ENCODE peak calls at places on chromosomes 11 and 22, in five cellular contexts. X, D, N, I and E are unnamed samples.

GRCh38 chr11:36750349-36750748 is 152.3 kb upstream of the RAG2 start:
- DNase-seq in X (no peak), D (no peak), N (no peak), I (no peak), E (peak; percentile 59)

GRCh38 chr22:24107668-24108067 is 73.6 kb upstream of the SUSD2 start:
- DNase-seq in X (peak; percentile 93), D (no peak), N (no peak), I (peak; percentile 57), E (no peak)

GRCh38 chr22:42163515-42163914 is 32.9 kb upstream of the CYP2D6 start:
- DNase-seq in X (no peak), D (no peak), N (no peak), I (no peak), E (no peak)

GRCh38 chr11:62399172-62399867 is 19.5 kb upstream of the SCGB1A1 start:
- DNase-seq in X (no peak), D (no peak), N (no peak), I (no peak), E (no peak)

GRCh38 chr11:18368236-18368635 is 26.1 kb upstream of the LDHA start:
- DNase-seq in X (no peak), D (no peak), N (no peak), I (no peak), E (no peak)

GRCh38 chr11:118961189-118961588 is 5.1 kb downstream of the UPK2 start:
- DNase-seq in X (no peak), D (no peak), N (no peak), I (no peak), E (no peak)

GRCh38 chr11:61082931-61083531 is 19.3 kb upstream of the CD5 start:
- DNase-seq in X (no peak), D (no peak), N (no peak), I (no peak), E (no peak)

GRCh38 chr22:47042116-47042825 is 279.8 kb downstream of the TBC1D22A start:
- DNase-seq in X (no peak), D (no peak), N (no peak), I (no peak), E (no peak)

GRCh38 chr11:62419560-62420342 is 918 bp downstream of the SCGB1A1 start:
- DNase-seq in X (no peak), D (no peak), N (no peak), I (no peak), E (no peak)

GRCh38 chr11:66617148-66617814 is 851 bp downstream of the RBM14 start:
- DNase-seq in X (peak; percentile 93), D (no peak), N (peak; percentile 78), I (peak; percentile 92), E (no peak)

GRCh38 chr11:134046681-134047449 is 22.0 kb upstream of the JAM3 start:
- DNase-seq in X (no peak), D (no peak), N (no peak), I (no peak), E (no peak)

GRCh38 chr11:2525166-2525861 is 80.5 kb downstream of the KCNQ1 start:
- DNase-seq in X (peak; percentile 45), D (no peak), N (no peak), I (peak; percentile 41), E (no peak)

GRCh38 chr11:6414874-6415328 is 4.0 kb downstream of the APBB1 start:
- DNase-seq in X (no peak), D (no peak), N (no peak), I (no peak), E (no peak)

GRCh38 chr11:115215694-115216615 is 288.3 kb downstream of the CADM1 start:
- DNase-seq in X (no peak), D (peak; percentile 11), N (no peak), I (no peak), E (peak; percentile 3)

GRCh38 chr11:27319065-27319464 is 44.0 kb downstream of the CCDC34 start:
- DNase-seq in X (no peak), D (no peak), N (no peak), I (no peak), E (no peak)

GRCh38 chr11:5524756-5525155 is 8.3 kb upstream of the UBQLNL start:
- DNase-seq in X (no peak), D (no peak), N (no peak), I (no peak), E (peak; percentile 9)

GRCh38 chr22:41401781-41402648 is 20.3 kb downstream of the TEF start:
- DNase-seq in X (peak; percentile 71), D (peak; percentile 50), N (peak; percentile 36), I (peak; percentile 81), E (peak; percentile 60)

GRCh38 chr11:3920148-3920852 is 64.8 kb downstream of the STIM1 start:
- DNase-seq in X (peak; percentile 55), D (no peak), N (no peak), I (peak; percentile 54), E (peak; percentile 27)

GRCh38 chr11:77724639-77725038 is 87.0 kb upstream of the CLNS1A start:
- DNase-seq in X (no peak), D (no peak), N (no peak), I (no peak), E (no peak)

GRCh38 chr22:17228725-17229126 is 9.5 kb upstream of the ADA2 start:
- DNase-seq in X (peak; percentile 48), D (no peak), N (no peak), I (peak; percentile 68), E (no peak)

GRCh38 chr22:50627452-50627913 is 469 bp downstream of the ARSA start:
- DNase-seq in X (no peak), D (no peak), N (peak; percentile 40), I (no peak), E (no peak)

GRCh38 chr11:65501530-65502273 is 2.9 kb downstream of the MALAT1 start:
- DNase-seq in X (peak; percentile 42), D (peak; percentile 38), N (no peak), I (no peak), E (no peak)

GRCh38 chr22:33051960-33052839 is 6.0 kb downstream of the SYN3 start:
- DNase-seq in X (no peak), D (no peak), N (peak; percentile 39), I (no peak), E (peak; percentile 23)

GRCh38 chr22:33047744-33048143 is 10.4 kb downstream of the SYN3 start:
- DNase-seq in X (no peak), D (no peak), N (no peak), I (no peak), E (no peak)

GRCh38 chr22:33049125-33049729 is 9.0 kb downstream of the SYN3 start:
- DNase-seq in X (peak; percentile 81), D (peak; percentile 88), N (peak; percentile 80), I (peak; percentile 67), E (peak; percentile 80)

GRCh38 chr22:33053323-33053722 is 4.9 kb downstream of the SYN3 start:
- DNase-seq in X (no peak), D (no peak), N (no peak), I (no peak), E (no peak)

DNA sequence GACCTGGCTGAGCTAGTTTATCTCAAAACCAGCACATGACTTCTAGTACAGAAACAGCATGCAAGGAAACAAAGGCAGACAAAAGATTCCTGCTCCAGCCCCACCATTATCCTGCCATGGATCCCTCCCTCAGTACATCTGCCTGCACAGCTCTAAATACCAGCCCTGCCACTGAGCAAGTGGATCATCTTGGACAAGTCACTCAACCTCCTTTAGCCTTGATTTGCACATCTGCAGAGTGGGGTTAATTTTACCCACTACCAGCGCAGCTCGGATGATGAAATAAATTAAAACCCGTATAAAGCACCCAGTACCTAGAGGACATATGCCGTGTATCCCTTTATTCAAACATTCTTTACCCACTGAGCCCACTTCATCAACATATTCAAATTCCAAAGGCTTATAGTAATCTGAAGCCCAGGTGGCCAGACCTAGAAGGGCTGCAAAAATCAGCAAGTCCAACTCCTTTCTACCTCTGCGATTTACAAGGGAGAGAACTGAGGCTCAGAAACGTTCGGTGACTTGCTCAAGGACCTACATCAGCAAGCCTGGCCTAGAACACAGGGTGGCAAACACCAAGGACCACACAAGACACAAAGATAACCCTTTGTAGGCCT is 7.5 kb downstream of the SYN3 start:
- DNase-seq in X (no peak), D (no peak), N (no peak), I (no peak), E (no peak)
- H3K4me1 ChIP-seq in X (no peaks in the 10 kb centered on the region), D (no peaks in the 10 kb centered on the region), N (no peaks in the 10 kb centered on the region), I (no peaks in the 10 kb centered on the region), E (no peaks in the 10 kb centered on the region)

GRCh38 chr22:37805878-37806277 is 1.9 kb upstream of the GCAT start:
- DNase-seq in X (no peak), D (no peak), N (no peak), I (no peak), E (no peak)

GRCh38 chr22:37807410-37808293 is at the start of gene GCAT:
- DNase-seq in X (peak; percentile 97), D (peak; percentile 98), N (peak; percentile 98), I (peak; percentile 96), E (peak; percentile 95)

GRCh38 chr22:37806409-37807338 is 1.1 kb upstream of the GCAT start:
- DNase-seq in X (no peak), D (peak; percentile 50), N (peak; percentile 49), I (peak; percentile 62), E (no peak)

GRCh38 chr22:37809672-37810333 is 2.1 kb downstream of the GCAT start:
- DNase-seq in X (no peak), D (no peak), N (no peak), I (no peak), E (no peak)

DNA sequence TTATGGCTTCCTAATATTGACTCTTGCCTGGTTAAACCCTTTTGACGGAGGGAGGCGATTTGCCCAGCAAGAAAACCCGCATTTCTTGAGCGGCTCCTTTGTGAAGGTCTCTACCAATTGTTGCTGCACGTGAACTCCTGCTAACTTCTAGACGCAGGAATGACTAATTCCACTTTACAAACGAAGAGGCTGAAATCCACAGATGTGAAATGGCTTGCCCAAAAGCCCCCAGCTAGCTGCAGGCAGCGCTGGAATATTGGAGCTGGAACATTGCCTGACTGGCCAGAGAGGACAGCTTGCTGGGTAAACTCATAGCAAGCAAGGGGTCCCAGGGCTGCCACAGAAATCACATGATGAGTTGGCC is 542 bp downstream of the GCAT start:
- DNase-seq in X (no peak), D (no peak), N (no peak), I (no peak), E (peak; percentile 17)
- H3K27me3 ChIP-seq in X (no peaks in the 10 kb centered on the region), D (no peaks in the 10 kb centered on the region), N (no peaks in the 10 kb centered on the region), I (no peaks in the 10 kb centered on the region), E (no peaks in the 10 kb centered on the region)

DNA sequence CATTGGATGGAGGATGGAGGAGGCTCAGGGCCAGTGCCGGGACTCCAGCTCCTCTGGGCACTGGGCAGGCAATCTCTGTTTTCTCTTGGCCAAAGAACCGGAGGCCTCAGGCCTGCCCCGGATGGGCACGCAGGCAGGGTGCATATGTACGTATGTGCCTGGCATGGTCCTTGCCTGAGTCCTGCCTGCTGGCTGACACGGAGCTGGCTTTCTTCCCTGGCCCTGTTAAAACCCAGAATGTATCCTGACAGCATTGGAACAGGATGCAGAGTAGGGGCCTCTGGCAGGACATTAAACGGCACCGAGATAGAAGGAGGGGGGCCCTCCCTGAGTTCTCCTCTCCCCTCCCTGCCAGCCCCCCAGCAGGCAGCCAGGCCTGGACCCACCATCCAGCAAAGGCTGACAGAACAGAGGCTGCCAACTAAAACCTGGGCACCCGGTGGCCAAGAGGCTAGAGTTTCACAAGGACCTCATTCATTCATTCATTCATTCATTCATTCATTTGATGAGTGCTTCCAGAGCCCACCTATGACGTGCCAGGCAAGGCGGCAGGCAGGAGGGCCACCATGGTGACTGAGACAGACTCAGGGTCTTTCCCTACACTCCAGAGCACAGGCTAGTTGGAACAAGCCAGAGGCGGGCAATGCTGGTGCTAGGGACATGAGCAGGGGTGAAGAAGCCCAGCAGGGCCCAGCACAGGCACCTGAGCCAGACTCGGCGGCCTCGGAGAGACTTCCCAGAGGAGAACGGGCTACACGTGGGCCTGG is 28.8 kb downstream of the FLRT1 start:
- DNase-seq in X (no peak), D (no peak), N (no peak), I (no peak), E (no peak)
- H3K4me1 ChIP-seq in X (no peaks in the 10 kb centered on the region), D (peaks cover 26% of the 10 kb centered on the region), N (peaks cover 12% of the 10 kb centered on the region), I (peaks cover 11% of the 10 kb centered on the region), E (no peaks in the 10 kb centered on the region)

GRCh38 chr22:38989461-38989860 is 7.3 kb downstream of the APOBEC3B start:
- DNase-seq in X (no peak), D (no peak), N (no peak), I (no peak), E (no peak)
- H3K27me3 ChIP-seq in X (no peaks in the 10 kb centered on the region), D (no peaks in the 10 kb centered on the region), N (no peaks in the 10 kb centered on the region), I (no peaks in the 10 kb centered on the region), E (no peaks in the 10 kb centered on the region)